ENCODE peak calls at places on chromosome 3, in four cellular contexts. M is thoracic aorta; H is mesendoderm; S is CD8-positive, alpha-beta T cell. B is an unnamed sample.

GRCh38 chr3:184240384-184241140 is 8.2 kb downstream of the ALG3 start:
- DNase-seq in M (no peak), H (peak; percentile 34), S (no peak), B (no peak)

GRCh38 chr3:171001957-171002694 is 24.4 kb downstream of the SLC2A2 start:
- DNase-seq in S (no peak), H (no peak), M (no peak), B (no peak)

GRCh38 chr3:152175576-152175883 is 93.2 kb upstream of the MBNL1 start:
- DNase-seq in M (no peak), S (no peak), H (no peak), B (no peak)

GRCh38 chr3:61778095-61778494 is 216.7 kb downstream of the PTPRG start:
- DNase-seq in M (no peak), S (no peak), H (peak; percentile 56), B (no peak)

GRCh38 chr3:22934973-22935372 is 268.2 kb upstream of the UBE2E2 start:
- DNase-seq in M (no peak), S (no peak), H (no peak), B (no peak)

GRCh38 chr3:170442945-170443344 is 24.3 kb downstream of the CLDN11 start:
- DNase-seq in H (no peak), M (no peak), S (no peak), B (no peak)

GRCh38 chr3:24137958-24138875 is 193.1 kb downstream of the NR1D2 start:
- DNase-seq in H (no peak), M (no peak), S (no peak), B (no peak)

GRCh38 chr3:146471012-146471411 is 1.7 kb upstream of the PLSCR2 start:
- DNase-seq in S (no peak), H (no peak), M (no peak), B (no peak)

GRCh38 chr3:77329161-77329560 is 289.3 kb downstream of the ROBO2 start:
- DNase-seq in M (no peak), H (no peak), S (no peak), B (no peak)

GRCh38 chr3:195815169-195815771 is 3.5 kb upstream of the MUC4 start:
- DNase-seq in S (no peak), H (peak; percentile 72), M (no peak), B (no peak)

GRCh38 chr3:192571197-192571791 is 156.0 kb downstream of the FGF12 start:
- DNase-seq in S (no peak), H (no peak), M (no peak), B (no peak)

GRCh38 chr3:43102773-43103480 is 3.0 kb downstream of the POMGNT2 start:
- DNase-seq in S (no peak), M (no peak), H (no peak), B (no peak)

GRCh38 chr3:48414376-48415250 is 15.3 kb downstream of the PLXNB1 start:
- DNase-seq in S (no peak), M (no peak), H (no peak), B (no peak)

GRCh38 chr3:10391391-10391790 is 70.5 kb upstream of the SEC13 start:
- DNase-seq in M (no peak), S (no peak), H (peak; percentile 74), B (no peak)

GRCh38 chr3:104604326-104605010 is 762.2 kb upstream of the ALCAM start:
- DNase-seq in M (no peak), S (no peak), H (peak; percentile 15), B (no peak)

GRCh38 chr3:163601426-163601825 is 1476.9 kb downstream of the SI start:
- DNase-seq in S (no peak), H (no peak), M (no peak), B (no peak)

GRCh38 chr3:132293231-132293630 is 24.0 kb upstream of the ACP3 start:
- DNase-seq in S (no peak), H (no peak), M (no peak), B (no peak)

GRCh38 chr3:109188726-109189125 is 52.2 kb downstream of the C3orf85 start:
- DNase-seq in M (no peak), S (no peak), H (no peak), B (no peak)

GRCh38 chr3:131543714-131544113 is 40.9 kb upstream of the MRPL3 start:
- DNase-seq in H (peak; percentile 55), S (no peak), M (peak; percentile 5), B (no peak)

GRCh38 chr3:42042747-42043115 is 48.4 kb upstream of the TRAK1 start:
- DNase-seq in S (no peak), M (no peak), H (no peak), B (no peak)

GRCh38 chr3:127672429-127673190 is at the start of gene ABTB1:
- DNase-seq in H (peak; percentile 83), M (peak; percentile 57), S (peak; percentile 86), B (peak; percentile 53)

GRCh38 chr3:4321732-4322131 is 18.6 kb downstream of the SETMAR start:
- DNase-seq in H (no peak), M (no peak), S (no peak), B (no peak)

GRCh38 chr3:93988283-93988682 is 8.3 kb downstream of the ARL13B start:
- DNase-seq in M (no peak), H (no peak), S (no peak), B (no peak)

GRCh38 chr3:101940521-101940992 is 91.2 kb downstream of the NFKBIZ start:
- DNase-seq in S (no peak), H (peak; percentile 45), M (no peak), B (no peak)

GRCh38 chr3:73622135-73622534 is 2.6 kb downstream of the PDZRN3 start:
- DNase-seq in S (no peak), H (no peak), M (no peak), B (no peak)

GRCh38 chr3:102240720-102241119 is 194.1 kb upstream of the ZPLD1 start:
- DNase-seq in M (no peak), S (no peak), H (no peak), B (no peak)

GRCh38 chr3:23819599-23820360 is 14.0 kb downstream of the UBE2E1 start:
- DNase-seq in H (no peak), M (no peak), S (no peak), B (no peak)

GRCh38 chr3:135736740-135737139 is 228.8 kb upstream of the PPP2R3A start:
- DNase-seq in H (peak; percentile 82), M (no peak), S (no peak), B (no peak)

GRCh38 chr3:178295257-178295912 is 240.9 kb upstream of the KCNMB2 start:
- DNase-seq in M (no peak), H (no peak), S (no peak), B (no peak)

GRCh38 chr3:49021813-49022720 is at the start of gene NDUFAF3:
- DNase-seq in H (peak; percentile 97), S (peak; percentile 93), M (peak; percentile 51), B (peak; percentile 77)

GRCh38 chr3:5195605-5196004 is 8.1 kb downstream of the EDEM1 start:
- DNase-seq in M (no peak), H (no peak), S (no peak), B (no peak)

GRCh38 chr3:47475029-47475569 is 642 bp downstream of the SCAP start:
- DNase-seq in S (no peak), H (no peak), M (no peak), B (no peak)

GRCh38 chr3:8985876-8986275 is 22.6 kb upstream of the RAD18 start:
- DNase-seq in M (no peak), H (no peak), S (no peak), B (no peak)

GRCh38 chr3:170816341-170816740 is 53.7 kb downstream of the RPL22L1 start:
- DNase-seq in H (no peak), S (no peak), M (no peak), B (no peak)

GRCh38 chr3:75001330-75001729 is 386.9 kb upstream of the CNTN3 start:
- DNase-seq in H (peak; percentile 18), S (no peak), M (no peak), B (no peak)

GRCh38 chr3:23209103-23209502 is 6.0 kb downstream of the UBE2E2 start:
- DNase-seq in S (no peak), M (no peak), H (no peak), B (no peak)

GRCh38 chr3:23344886-23345285 is 141.8 kb downstream of the UBE2E2 start:
- DNase-seq in S (no peak), M (no peak), H (no peak), B (no peak)

DNA sequence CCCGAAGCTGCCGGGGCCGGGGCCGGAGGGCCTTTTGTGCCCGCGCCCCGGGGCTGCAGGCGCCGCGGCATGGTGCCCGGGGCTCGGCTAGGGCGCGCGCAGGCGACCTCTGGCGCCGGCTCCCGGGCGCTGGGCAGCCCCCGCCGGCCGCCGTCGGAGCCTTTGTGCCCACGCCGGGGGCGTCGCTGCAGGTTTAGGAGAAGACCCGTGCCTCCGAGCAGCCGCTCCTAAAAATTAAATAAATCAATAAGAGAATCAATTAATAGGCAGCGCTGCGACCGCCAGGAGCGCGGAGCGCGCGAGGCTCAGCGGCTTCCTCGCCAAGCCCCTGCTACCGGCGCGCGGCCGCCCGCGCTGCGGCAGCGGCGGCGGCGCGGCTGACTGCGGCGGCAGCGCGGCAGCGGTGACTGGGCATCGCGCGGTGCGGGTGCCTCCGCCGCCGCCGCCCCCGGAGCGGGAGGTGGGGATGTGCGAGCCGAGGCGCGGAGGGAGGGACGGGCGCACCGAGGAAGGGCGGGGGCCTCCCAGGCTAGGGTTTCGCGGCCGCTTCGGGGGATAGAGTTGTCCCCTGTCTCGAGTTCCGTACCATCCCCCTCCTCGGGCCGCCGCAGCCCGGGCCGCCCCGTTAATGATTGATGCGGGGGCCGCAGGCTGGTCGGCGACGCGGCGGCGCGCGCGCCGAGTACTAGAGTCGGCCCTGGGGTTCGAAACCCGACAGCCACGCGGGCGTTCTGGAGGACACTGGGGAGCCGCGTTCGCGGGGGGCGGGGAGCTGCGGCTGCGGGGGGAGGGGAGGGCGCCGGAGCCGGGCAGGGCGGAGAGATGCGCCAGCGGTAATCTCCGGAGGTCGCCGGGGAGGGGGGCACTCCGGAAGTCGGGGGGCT is at the start of gene PAQR9:
- DNase-seq in S (no peak), M (no peak), H (peak; percentile 52), B (no peak)
- H3K4me3 ChIP-seq in S (no peak within 1 kb of the TSS), M (peak within 1 kb of the TSS; percentile 81), H (peak within 1 kb of the TSS; percentile 42), B (peak within 1 kb of the TSS; percentile 56)

GRCh38 chr3:155780291-155780690 is 25.8 kb downstream of the C3orf33 start:
- DNase-seq in S (no peak), M (no peak), H (no peak), B (no peak)
- H3K27me3 ChIP-seq in S (no peaks in the 10 kb centered on the region), M (no peaks in the 10 kb centered on the region), H (no peaks in the 10 kb centered on the region), B (no peaks in the 10 kb centered on the region)

GRCh38 chr3:187811580-187812250 is 66.4 kb upstream of the BCL6 start:
- DNase-seq in S (no peak), H (peak; percentile 57), M (no peak), B (no peak)

GRCh38 chr3:187807086-187807862 is 62.0 kb upstream of the BCL6 start:
- DNase-seq in H (no peak), S (no peak), M (no peak), B (no peak)

GRCh38 chr3:187808466-187809291 is 63.4 kb upstream of the BCL6 start:
- DNase-seq in S (no peak), H (no peak), M (no peak), B (no peak)

GRCh38 chr3:187809979-187810568 is 64.8 kb upstream of the BCL6 start:
- DNase-seq in S (no peak), M (no peak), H (no peak), B (no peak)

DNA sequence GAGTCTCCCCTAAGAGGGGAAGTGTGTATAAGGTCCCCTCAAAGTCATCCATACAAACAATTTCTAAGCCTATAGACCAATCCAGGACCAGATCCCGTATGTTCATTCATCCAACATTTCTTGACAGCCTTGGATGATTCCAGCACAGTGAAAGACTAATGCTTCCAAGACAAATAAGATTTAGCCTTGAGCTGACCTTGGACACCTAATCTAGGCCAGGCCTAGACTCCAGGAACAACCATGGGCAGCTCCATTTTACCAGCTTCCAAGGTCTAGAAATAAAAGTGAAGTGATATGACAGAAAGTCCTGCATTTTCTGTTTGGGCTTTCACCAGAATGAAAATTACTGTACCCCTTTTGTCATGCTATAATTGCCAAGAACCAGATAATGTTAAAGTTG is 67.9 kb upstream of the BCL6 start:
- DNase-seq in H (no peak), M (no peak), S (no peak), B (no peak)
- H3K4me3 ChIP-seq in H (no peak overlapping the region), M (no peak overlapping the region), S (no peak overlapping the region), B (no peak overlapping the region)

GRCh38 chr3:126484662-126485061 is 9.0 kb upstream of the ZXDC start:
- DNase-seq in M (no peak), H (no peak), S (no peak), B (no peak)
- H3K27me3 ChIP-seq in M (no peaks in the 10 kb centered on the region), H (no peaks in the 10 kb centered on the region), S (no peaks in the 10 kb centered on the region), B (no peaks in the 10 kb centered on the region)